ENCODE peak calls at places on chromosomes 1 and 21, in four cellular contexts. G, E, D and Q are unnamed samples.

GRCh38 chr21:43639470-43640178 is 19.7 kb downstream of the HSF2BP start:
- DNase-seq in G (no peak), E (no peak), D (peak), Q (no peak)

GRCh38 chr1:84913025-84913892 is 20.3 kb upstream of the LPAR3 start:
- DNase-seq in E (no peak), D (peak), G (no peak), Q (peak)

GRCh38 chr1:215728206-215728605 is 161.1 kb downstream of the KCTD3 start:
- DNase-seq in E (no peak), D (no peak), G (no peak), Q (no peak)

GRCh38 chr1:9004731-9005708 is 21.2 kb downstream of the SLC2A7 start:
- DNase-seq in G (peak), E (peak), D (peak), Q (peak)

GRCh38 chr1:169060010-169060722 is 46.3 kb upstream of the ATP1B1 start:
- DNase-seq in D (no peak), G (no peak), E (no peak), Q (no peak)

GRCh38 chr1:112744019-112744578 is 29.0 kb upstream of the PPM1J start:
- DNase-seq in G (no peak), D (peak), E (no peak), Q (no peak)

GRCh38 chr1:61101461-61102440 is 19.4 kb downstream of the NFIA start:
- DNase-seq in E (no peak), D (no peak), G (no peak), Q (no peak)

GRCh38 chr1:160810486-160810885 is 14.5 kb downstream of the LY9 start:
- DNase-seq in D (no peak), E (no peak), G (no peak), Q (no peak)

GRCh38 chr1:182608850-182609610 is 4.8 kb upstream of the RGS16 start:
- DNase-seq in G (no peak), D (peak), E (no peak), Q (no peak)

GRCh38 chr1:207821464-207822045 is 69.7 kb downstream of the CD46 start:
- DNase-seq in G (peak), E (no peak), D (no peak), Q (no peak)

GRCh38 chr1:29124366-29125236 is 898 bp upstream of the TMEM200B start:
- DNase-seq in D (peak), G (peak), E (peak), Q (no peak)

GRCh38 chr1:115089443-115090340 is at the start of gene TSPAN2:
- DNase-seq in D (peak), E (no peak), G (peak), Q (no peak)

GRCh38 chr1:164685656-164686055 is 126.7 kb downstream of the PBX1 start:
- DNase-seq in E (no peak), D (no peak), G (no peak), Q (no peak)

GRCh38 chr1:44636711-44637589 is 37.3 kb downstream of the TMEM53 start:
- DNase-seq in D (peak), G (no peak), E (no peak), Q (no peak)

GRCh38 chr1:87826639-87827345 is 498.1 kb downstream of the LMO4 start:
- DNase-seq in E (no peak), G (peak), D (peak), Q (no peak)

GRCh38 chr1:9201421-9202239 is 32.9 kb upstream of the H6PD start:
- DNase-seq in E (peak), D (peak), G (peak), Q (no peak)

GRCh38 chr21:24045775-24046215 is 1561.5 kb downstream of the MRPL39 start:
- DNase-seq in G (peak), E (peak), D (peak), Q (peak)

GRCh38 chr1:240091201-240091600 is 482 bp upstream of the FMN2 start:
- DNase-seq in G (no peak), E (no peak), D (no peak), Q (no peak)
- TF ChIP-seq CTCF in G (no peak), E (no peak), D (no peak), Q (no peak)

GRCh38 chr1:239357867-239358266 is 28.5 kb upstream of the CHRM3 start:
- DNase-seq in E (no peak), D (no peak), G (no peak), Q (no peak)
- H3K4me3 ChIP-seq in E (no peak), D (no peak), G (no peak), Q (no peak)

GRCh38 chr21:38798481-38798882 is 7.2 kb upstream of the ETS2 start:
- DNase-seq in E (no peak), D (peak), G (no peak), Q (peak)
- TF ChIP-seq CTCF in E (no peak), D (no peak), G (no peak), Q (no peak)

DNA sequence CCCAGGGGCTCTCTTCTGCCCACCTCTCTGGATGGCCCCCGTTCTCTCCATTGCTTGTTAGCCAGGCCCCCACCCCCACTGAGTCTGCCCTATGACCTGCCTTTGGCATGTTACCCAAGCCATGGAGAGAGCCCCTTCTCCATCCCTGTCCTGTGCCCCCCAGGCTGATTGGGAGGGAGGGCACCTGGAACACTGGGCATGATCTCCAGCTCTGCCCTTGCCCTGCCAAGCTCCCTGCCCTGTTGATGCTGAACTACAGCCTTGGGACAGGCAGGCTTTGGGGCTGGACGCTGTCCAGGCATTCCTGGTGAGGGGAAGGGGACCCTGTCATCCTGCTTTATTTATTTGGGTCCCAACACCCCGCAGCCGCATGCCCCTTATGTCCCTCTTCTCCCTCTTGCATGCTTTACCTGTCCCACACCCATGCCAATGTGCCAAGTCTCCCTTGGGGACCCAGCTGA is 10.7 kb downstream of the TRIM46 start:
- DNase-seq in G (peak), E (no peak), D (no peak), Q (no peak)
- H3K4me3 ChIP-seq in G (no peak), E (no peak), D (no peak), Q (no peak)

DNA sequence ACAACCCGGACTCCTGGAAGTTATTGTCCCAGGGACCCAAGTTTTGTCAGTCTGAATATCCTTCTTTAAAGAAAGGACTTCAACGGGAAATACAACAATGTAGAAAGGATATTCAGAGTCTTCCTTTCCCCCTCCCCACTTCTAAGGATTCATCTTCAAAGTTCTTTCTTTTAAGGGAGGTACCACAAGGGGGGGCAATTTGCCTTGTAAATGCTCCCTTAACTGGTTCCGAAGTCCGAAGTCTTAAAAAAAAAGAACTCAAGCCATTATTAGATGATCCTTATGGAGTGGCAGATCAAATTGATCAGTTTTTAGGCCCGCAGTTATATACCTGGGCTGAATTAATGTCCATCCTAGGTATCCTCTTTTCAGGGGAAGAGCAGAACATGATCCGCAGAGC is 47.0 kb downstream of the SERINC2 start:
- DNase-seq in D (peak), G (no peak), E (no peak), Q (no peak)
- TF ChIP-seq CTCF in D (peak), G (no peak), E (peak), Q (peak)

GRCh38 chr1:1345384-1345783 is 3.8 kb downstream of the DVL1 start:
- DNase-seq in D (no peak), G (no peak), E (no peak), Q (no peak)
- H3K4me3 ChIP-seq in D (no peak), G (no peak), E (no peak), Q (no peak)

GRCh38 chr1:75632350-75632949 is 21.5 kb upstream of the SLC44A5 start:
- DNase-seq in E (peak), D (peak), G (no peak), Q (no peak)
- TF ChIP-seq CTCF in E (peak), D (peak), G (peak), Q (peak)

DNA sequence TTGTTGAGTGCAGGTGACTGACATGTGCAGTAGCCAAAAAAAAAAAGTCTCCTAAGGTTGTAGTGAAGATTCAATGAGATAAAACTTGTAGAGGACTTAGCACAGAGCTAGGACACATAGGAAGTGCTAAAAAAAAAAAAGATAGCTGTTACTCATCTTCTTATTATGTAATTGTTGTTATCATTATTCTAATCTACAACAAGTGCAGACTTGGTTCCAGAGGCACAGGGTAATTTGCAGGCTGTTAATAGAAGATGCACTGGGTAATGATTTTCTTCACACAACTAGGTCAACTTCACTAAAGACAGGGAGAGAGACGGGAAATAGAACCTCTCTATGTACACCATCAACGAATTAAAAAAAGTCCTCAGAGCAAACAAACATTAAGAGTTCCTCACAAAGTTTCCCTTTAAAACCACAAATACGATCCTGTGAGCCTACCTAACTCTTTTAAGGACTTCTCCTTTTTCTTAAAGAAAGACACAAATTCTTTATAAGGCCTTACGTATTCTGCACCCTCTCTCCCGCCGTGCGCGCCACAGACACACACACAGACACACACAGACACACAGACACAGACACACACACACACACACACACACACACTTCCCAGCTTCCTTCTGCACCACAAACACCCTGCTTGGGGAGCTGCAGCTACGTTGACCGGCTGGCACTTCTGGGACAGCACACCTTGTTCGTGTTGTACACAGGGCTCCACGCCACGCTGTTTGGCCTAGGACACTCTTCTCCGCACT is 49.8 kb upstream of the GADD45A start:
- DNase-seq in E (no peak), D (no peak), G (no peak), Q (no peak)
- H3K4me3 ChIP-seq in E (no peak), D (no peak), G (no peak), Q (no peak)

DNA sequence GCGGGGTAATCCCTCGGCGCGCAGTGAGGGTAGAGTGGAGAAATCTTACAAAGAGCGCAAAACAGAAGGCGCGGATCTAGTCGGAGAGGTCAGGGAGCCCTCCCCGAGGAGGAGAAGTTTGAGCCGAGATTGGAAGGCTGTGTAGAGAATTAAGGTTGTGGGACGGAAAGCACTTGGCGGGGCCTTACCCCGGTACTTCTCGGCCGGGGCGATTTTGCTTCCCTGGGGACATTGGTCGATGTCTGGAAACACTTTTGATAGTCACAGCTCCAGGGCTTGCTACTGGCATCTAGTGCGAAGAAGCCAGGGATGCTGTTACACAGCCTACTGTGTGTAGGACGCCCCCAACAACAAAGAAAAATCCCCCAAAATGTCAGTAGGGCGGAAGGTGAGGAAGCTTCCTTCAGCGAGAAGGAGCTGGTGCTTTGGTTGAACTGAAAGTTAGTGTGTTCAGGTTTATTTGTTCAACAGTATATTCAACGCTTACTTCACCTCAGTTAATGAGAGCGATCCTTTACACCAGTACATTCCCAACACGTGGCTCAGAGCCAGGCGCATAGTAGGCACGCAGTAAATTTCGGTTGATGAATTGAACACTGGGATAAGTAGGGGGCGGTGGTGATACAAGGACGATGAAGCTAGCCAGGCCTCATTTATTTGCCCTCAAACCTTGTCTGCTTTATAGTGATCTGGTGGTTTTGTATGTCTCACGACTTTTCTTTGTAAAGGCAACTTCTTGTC is 814 bp downstream of the CEP85 start:
- DNase-seq in D (peak), E (no peak), G (no peak), Q (no peak)
- TF ChIP-seq CTCF in D (no peak), E (peak), G (no peak), Q (peak)